ENCODE peak calls at places on chromosomes 5 and 9, in nine cellular contexts. Y is lower lobe of right lung; J is CD8-positive, alpha-beta memory T cell; Q is ovary; G is brain microvascular endothelial cell; P is Peyer's patch; M is hepatocyte; F is GM23248; R is stomach. K is an unnamed sample. For H3K36me3, the result is how much of the 10 kb centered on the place peaks cover.

GRCh38 chr5:180126716-180127681 is 55.4 kb upstream of the RNF130 start:
- DNase-seq in M (peak), J (no peak), R (peak), F (peak), G (no peak), P (peak), Q (no peak), Y (no peak), K (peak)

GRCh38 chr5:642481-642880 is 30.3 kb downstream of the CEP72 start:
- DNase-seq in Q (no peak), M (no peak), G (no peak), F (no peak), J (peak), Y (peak), P (no peak), R (no peak), K (no peak)

GRCh38 chr5:143416411-143416810 is 12.9 kb upstream of the NR3C1 start:
- DNase-seq in Y (no peak), R (no peak), M (no peak), F (no peak), G (no peak), J (no peak), Q (no peak), P (no peak), K (no peak)

GRCh38 chr5:10565785-10566506 is 2.1 kb downstream of the ANKRD33B start:
- DNase-seq in P (peak), R (no peak), Y (no peak), M (no peak), G (no peak), F (peak), J (no peak), Q (no peak), K (peak)

GRCh38 chr9:4987996-4988421 is 2.9 kb downstream of the JAK2 start:
- DNase-seq in J (peak), G (peak), F (peak), R (peak), M (peak), P (peak), Q (peak), Y (no peak), K (no peak)

GRCh38 chr5:148584103-148584502 is 70.2 kb downstream of the HTR4 start:
- DNase-seq in Y (no peak), Q (no peak), J (no peak), M (no peak), R (no peak), P (no peak), G (no peak), F (no peak), K (no peak)

GRCh38 chr5:136020383-136021015 is 8.3 kb upstream of the TGFBI start:
- DNase-seq in M (peak), F (peak), Y (no peak), J (no peak), G (peak), R (no peak), Q (no peak), P (no peak), K (no peak)

GRCh38 chr5:100691545-100691944 is 156.4 kb downstream of the FAM174A start:
- DNase-seq in M (no peak), J (no peak), Y (no peak), P (no peak), Q (no peak), G (no peak), F (peak), R (no peak), K (no peak)

GRCh38 chr5:53100606-53101005 is 9.0 kb downstream of the MOCS2 start:
- DNase-seq in J (no peak), Q (no peak), M (no peak), F (peak), P (no peak), R (no peak), Y (no peak), G (no peak), K (no peak)
- H3K36me3 ChIP-seq in J (under half), Q (under half), M (under half), F (under half), P (under half), R (under half), Y (half or more), G (under half), K (under half)

DNA sequence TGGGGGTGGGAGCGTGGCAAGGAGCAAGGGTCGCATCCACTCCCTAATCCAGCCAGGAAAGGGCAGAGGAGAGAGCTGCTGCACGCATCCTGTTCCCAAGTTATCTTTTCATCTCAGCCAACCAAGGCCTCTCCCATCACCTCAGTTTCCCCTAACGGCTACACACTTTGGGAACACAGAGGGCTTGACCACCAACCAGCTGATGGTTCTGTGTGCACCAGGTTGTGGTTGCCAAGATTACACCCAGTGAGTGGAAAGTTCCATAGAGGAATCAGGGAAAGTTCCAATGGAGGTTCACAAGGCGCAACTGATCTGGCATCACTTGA is 53.9 kb downstream of the ADAM19 start:
- DNase-seq in Y (no peak), F (no peak), R (no peak), J (no peak), G (no peak), Q (no peak), P (no peak), M (no peak), K (no peak)
- H3K36me3 ChIP-seq in Y (under half), F (under half), R (under half), J (under half), G (half or more), Q (under half), P (under half), M (under half), K (under half)

GRCh38 chr5:172385661-172386187 is 68.6 kb downstream of the SH3PXD2B start:
- DNase-seq in J (no peak), P (no peak), G (no peak), F (no peak), R (no peak), M (no peak), Q (no peak), Y (no peak), K (no peak)
- H3K36me3 ChIP-seq in J (under half), P (under half), G (under half), F (under half), R (under half), M (under half), Q (under half), Y (under half), K (under half)

DNA sequence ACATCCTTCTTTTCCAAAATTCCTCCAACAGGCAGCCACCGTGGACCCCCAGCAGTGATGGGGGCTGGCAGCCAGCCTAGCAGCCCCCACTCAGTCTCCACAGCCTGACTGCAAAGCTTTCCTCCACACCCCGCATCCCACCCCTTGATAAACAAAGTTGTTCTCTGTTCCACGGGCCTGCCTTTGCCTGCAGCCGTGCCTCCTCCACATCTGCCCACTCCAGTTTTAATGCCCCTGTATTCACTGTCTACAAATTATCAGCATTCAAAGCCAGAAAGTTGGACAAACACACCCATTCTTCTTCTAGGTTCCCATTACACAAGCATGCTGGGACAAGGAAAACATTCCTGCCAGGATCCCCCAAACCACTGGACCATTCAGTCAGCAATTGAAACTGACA is 23.0 kb upstream of the NR5A1 start:
- DNase-seq in P (no peak), Q (no peak), F (no peak), G (no peak), M (no peak), R (no peak), J (no peak), Y (no peak), K (no peak)
- H3K36me3 ChIP-seq in P (under half), Q (under half), F (under half), G (under half), M (under half), R (under half), J (under half), Y (under half), K (under half)

GRCh38 chr5:149847611-149848010 is 97.0 kb downstream of the PDE6A start:
- DNase-seq in Q (no peak), G (no peak), F (no peak), R (no peak), J (no peak), Y (no peak), M (no peak), P (no peak), K (no peak)

GRCh38 chr5:149849280-149849985 is 95.2 kb downstream of the PDE6A start:
- DNase-seq in Q (no peak), P (no peak), G (no peak), F (no peak), Y (no peak), J (no peak), M (no peak), R (no peak), K (no peak)

GRCh38 chr5:149853019-149853648 is 91.5 kb downstream of the PDE6A start:
- DNase-seq in Q (peak), M (peak), G (peak), J (no peak), P (peak), Y (peak), R (peak), F (peak), K (peak)

GRCh38 chr5:149851211-149851610 is 93.4 kb downstream of the PDE6A start:
- DNase-seq in F (no peak), G (no peak), Y (no peak), M (peak), R (no peak), J (no peak), Q (no peak), P (no peak), K (no peak)

GRCh38 chr5:149849990-149850910 is 94.3 kb downstream of the PDE6A start:
- DNase-seq in M (no peak), J (no peak), Y (no peak), G (no peak), F (no peak), Q (no peak), R (no peak), P (no peak), K (no peak)
- H3K36me3 ChIP-seq in M (under half), J (under half), Y (under half), G (under half), F (under half), Q (under half), R (under half), P (under half), K (under half)

GRCh38 chr9:33993104-33993503 is 55.6 kb downstream of the UBAP2 start:
- DNase-seq in P (no peak), G (no peak), R (no peak), J (no peak), M (no peak), Y (no peak), F (no peak), Q (no peak), K (no peak)
- H3K36me3 ChIP-seq in P (under half), G (under half), R (under half), J (under half), M (under half), Y (under half), F (under half), Q (under half), K (under half)

GRCh38 chr9:133691659-133692363 is 46.3 kb downstream of the SARDH start:
- DNase-seq in R (no peak), Q (no peak), F (peak), Y (no peak), P (no peak), M (peak), J (no peak), G (peak), K (no peak)
- H3K36me3 ChIP-seq in R (under half), Q (under half), F (under half), Y (under half), P (under half), M (under half), J (under half), G (under half), K (under half)